ENCODE peak calls at places on chromosomes 13 and 19, in six cellular contexts. One of them, this sample, is unnamed.

GRCh38 chr13:114044486-114044885 is 70.6 kb upstream of the C13orf46 start:
- DNase-seq in transverse colon: no peak
- DNase-seq in HepG2: no peak
- DNase-seq in stomach: no peak
- DNase-seq in upper lobe of left lung: no peak
- DNase-seq in ovary: peak
- DNase-seq in this sample: no peak

GRCh38 chr13:109781384-109782065 is 4.9 kb downstream of the IRS2 start:
- DNase-seq in stomach: peak
- DNase-seq in upper lobe of left lung: no peak
- DNase-seq in ovary: peak
- DNase-seq in HepG2: no peak
- DNase-seq in transverse colon: no peak
- DNase-seq in this sample: peak

GRCh38 chr13:77235456-77236022 is 91.4 kb downstream of the MYCBP2 start:
- DNase-seq in stomach: no peak
- DNase-seq in transverse colon: no peak
- DNase-seq in upper lobe of left lung: no peak
- DNase-seq in ovary: no peak
- DNase-seq in HepG2: no peak
- DNase-seq in this sample: no peak

GRCh38 chr13:110644892-110645521 is 29.7 kb downstream of the NAXD start:
- DNase-seq in HepG2: no peak
- DNase-seq in stomach: peak
- DNase-seq in upper lobe of left lung: peak
- DNase-seq in ovary: peak
- DNase-seq in transverse colon: peak
- DNase-seq in this sample: no peak

GRCh38 chr19:51127755-51128154 is 3.0 kb downstream of the SIGLEC9 start:
- DNase-seq in ovary: no peak
- DNase-seq in upper lobe of left lung: peak
- DNase-seq in HepG2: no peak
- DNase-seq in stomach: no peak
- DNase-seq in transverse colon: peak
- DNase-seq in this sample: no peak

GRCh38 chr13:75366380-75367280 is 115.3 kb downstream of the TBC1D4 start:
- DNase-seq in HepG2: no peak
- DNase-seq in stomach: no peak
- DNase-seq in ovary: no peak
- DNase-seq in transverse colon: no peak
- DNase-seq in upper lobe of left lung: no peak
- DNase-seq in this sample: no peak

GRCh38 chr13:48976677-48977625 is 1.2 kb downstream of the FNDC3A start:
- DNase-seq in upper lobe of left lung: no peak
- DNase-seq in stomach: no peak
- DNase-seq in ovary: no peak
- DNase-seq in transverse colon: peak
- DNase-seq in HepG2: peak
- DNase-seq in this sample: no peak

GRCh38 chr19:27742041-27742440 is 1470.9 kb downstream of the UQCRFS1 start:
- DNase-seq in upper lobe of left lung: no peak
- DNase-seq in HepG2: no peak
- DNase-seq in transverse colon: no peak
- DNase-seq in stomach: no peak
- DNase-seq in ovary: no peak
- DNase-seq in this sample: no peak

GRCh38 chr19:44356383-44357111 is at the start of gene ZNF112:
- DNase-seq in stomach: peak
- DNase-seq in transverse colon: peak
- DNase-seq in ovary: peak
- DNase-seq in upper lobe of left lung: peak
- DNase-seq in HepG2: peak
- DNase-seq in this sample: peak

GRCh38 chr13:94309997-94310842 is 169.3 kb downstream of the DCT start:
- DNase-seq in ovary: no peak
- DNase-seq in stomach: no peak
- DNase-seq in upper lobe of left lung: no peak
- DNase-seq in HepG2: no peak
- DNase-seq in transverse colon: no peak
- DNase-seq in this sample: no peak

GRCh38 chr19:46785054-46785979 is 3.1 kb downstream of the SLC1A5 start:
- DNase-seq in HepG2: no peak
- DNase-seq in transverse colon: no peak
- DNase-seq in stomach: no peak
- DNase-seq in ovary: no peak
- DNase-seq in upper lobe of left lung: no peak
- DNase-seq in this sample: no peak

GRCh38 chr13:35814573-35814972 is 316.6 kb downstream of the DCLK1 start:
- DNase-seq in transverse colon: no peak
- DNase-seq in ovary: no peak
- DNase-seq in HepG2: no peak
- DNase-seq in stomach: no peak
- DNase-seq in upper lobe of left lung: no peak
- DNase-seq in this sample: no peak

GRCh38 chr13:61918841-61919240 is 503.2 kb upstream of the PCDH20 start:
- DNase-seq in HepG2: no peak
- DNase-seq in upper lobe of left lung: no peak
- DNase-seq in stomach: no peak
- DNase-seq in transverse colon: no peak
- DNase-seq in ovary: no peak
- DNase-seq in this sample: no peak

GRCh38 chr13:74306496-74306895 is 172.3 kb upstream of the KLF12 start:
- DNase-seq in stomach: no peak
- DNase-seq in transverse colon: no peak
- DNase-seq in upper lobe of left lung: no peak
- DNase-seq in ovary: no peak
- DNase-seq in HepG2: no peak
- DNase-seq in this sample: no peak

GRCh38 chr13:34357435-34358232 is 539.7 kb downstream of the RFC3 start:
- DNase-seq in ovary: no peak
- DNase-seq in upper lobe of left lung: no peak
- DNase-seq in transverse colon: no peak
- DNase-seq in stomach: no peak
- DNase-seq in HepG2: no peak
- DNase-seq in this sample: peak

GRCh38 chr19:54469496-54469934 is 3.6 kb downstream of the CDC42EP5 start:
- DNase-seq in stomach: peak
- DNase-seq in upper lobe of left lung: no peak
- DNase-seq in transverse colon: peak
- DNase-seq in ovary: no peak
- DNase-seq in HepG2: no peak
- DNase-seq in this sample: no peak

GRCh38 chr19:35211545-35212230 is 16.9 kb downstream of the FAM187B start:
- DNase-seq in upper lobe of left lung: peak
- DNase-seq in transverse colon: peak
- DNase-seq in stomach: peak
- DNase-seq in ovary: no peak
- DNase-seq in HepG2: peak
- DNase-seq in this sample: peak

GRCh38 chr19:52716578-52716977 is 18.3 kb downstream of the ZNF611 start:
- DNase-seq in stomach: no peak
- DNase-seq in transverse colon: no peak
- DNase-seq in upper lobe of left lung: no peak
- DNase-seq in ovary: no peak
- DNase-seq in HepG2: no peak
- DNase-seq in this sample: no peak

GRCh38 chr13:31982540-31982939 is 49.0 kb upstream of the FRY start:
- DNase-seq in ovary: no peak
- DNase-seq in HepG2: peak
- DNase-seq in transverse colon: peak
- DNase-seq in stomach: peak
- DNase-seq in upper lobe of left lung: peak
- DNase-seq in this sample: no peak

GRCh38 chr13:100673831-100674362 is 698 bp downstream of the TMTC4 start:
- DNase-seq in upper lobe of left lung: peak
- DNase-seq in HepG2: peak
- DNase-seq in ovary: peak
- DNase-seq in stomach: peak
- DNase-seq in transverse colon: peak
- DNase-seq in this sample: no peak

GRCh38 chr19:52602931-52603330 is 32.8 kb downstream of the ZNF701 start:
- DNase-seq in transverse colon: no peak
- DNase-seq in upper lobe of left lung: no peak
- DNase-seq in ovary: no peak
- DNase-seq in HepG2: no peak
- DNase-seq in stomach: no peak
- DNase-seq in this sample: no peak

GRCh38 chr19:6071103-6071485 is 39.2 kb downstream of the RFX2 start:
- DNase-seq in transverse colon: no peak
- DNase-seq in HepG2: no peak
- DNase-seq in stomach: no peak
- DNase-seq in upper lobe of left lung: no peak
- DNase-seq in ovary: no peak
- DNase-seq in this sample: peak
- H3K27ac ChIP-seq in transverse colon: peak
- H3K27ac ChIP-seq in HepG2: no peak
- H3K27ac ChIP-seq in stomach: peak
- H3K27ac ChIP-seq in upper lobe of left lung: peak
- H3K27ac ChIP-seq in ovary: no peak
- H3K27ac ChIP-seq in this sample: peak

GRCh38 chr13:46053162-46054012 is 841 bp upstream of the ZC3H13 start:
- DNase-seq in ovary: no peak
- DNase-seq in HepG2: no peak
- DNase-seq in upper lobe of left lung: no peak
- DNase-seq in transverse colon: no peak
- DNase-seq in stomach: no peak
- DNase-seq in this sample: no peak

GRCh38 chr13:46057251-46058015 is 4.9 kb upstream of the ZC3H13 start:
- DNase-seq in transverse colon: no peak
- DNase-seq in upper lobe of left lung: no peak
- DNase-seq in HepG2: no peak
- DNase-seq in ovary: no peak
- DNase-seq in stomach: no peak
- DNase-seq in this sample: no peak

GRCh38 chr13:46051958-46052313 is 610 bp downstream of the ZC3H13 start:
- DNase-seq in transverse colon: no peak
- DNase-seq in HepG2: no peak
- DNase-seq in ovary: no peak
- DNase-seq in upper lobe of left lung: no peak
- DNase-seq in stomach: no peak
- DNase-seq in this sample: no peak

GRCh38 chr13:46050771-46051170 is 1.8 kb downstream of the ZC3H13 start:
- DNase-seq in transverse colon: no peak
- DNase-seq in HepG2: no peak
- DNase-seq in upper lobe of left lung: no peak
- DNase-seq in ovary: no peak
- DNase-seq in stomach: no peak
- DNase-seq in this sample: no peak

DNA sequence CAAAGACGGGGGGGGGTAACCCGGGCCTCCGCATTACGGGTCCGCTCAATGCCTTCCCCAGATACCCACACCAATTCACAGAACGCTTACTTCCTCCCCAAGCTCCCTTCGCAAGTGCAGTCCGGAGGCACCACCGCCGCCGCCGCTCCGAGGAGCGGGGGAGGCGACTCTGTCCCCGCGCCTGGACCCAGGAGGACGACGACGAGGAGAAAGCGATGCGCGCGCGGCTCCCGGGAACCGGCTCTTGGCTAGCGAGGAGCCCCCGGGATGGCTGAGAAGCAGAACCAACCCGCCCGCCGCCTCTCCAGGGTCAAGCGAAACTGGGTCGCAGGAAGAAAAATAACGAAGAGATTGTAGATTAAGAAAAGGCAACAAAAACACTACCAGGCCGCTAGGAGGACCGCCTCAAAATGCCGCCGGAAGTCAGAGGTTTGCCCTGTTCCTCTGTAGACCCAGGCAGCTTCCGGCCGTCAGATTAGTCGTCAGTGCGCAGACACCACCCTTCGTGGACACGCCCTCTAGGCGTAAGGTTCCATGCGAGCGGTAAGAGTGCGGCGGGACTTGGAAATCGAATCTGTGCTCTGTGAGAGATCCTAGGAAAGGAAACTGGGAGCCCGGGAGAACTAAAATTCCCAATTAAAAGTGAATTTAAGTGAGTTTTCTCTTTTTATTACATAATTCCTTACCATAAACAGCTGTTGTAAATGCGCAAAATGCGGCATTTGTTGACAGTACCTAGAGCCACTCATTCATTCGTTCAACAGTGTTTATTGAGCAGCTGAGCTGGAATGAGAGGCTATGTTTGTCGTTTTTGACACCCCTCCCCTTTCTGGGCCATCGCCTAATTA is at the start of gene ZC3H13:
- DNase-seq in transverse colon: peak
- DNase-seq in HepG2: peak
- DNase-seq in ovary: peak
- DNase-seq in stomach: peak
- DNase-seq in upper lobe of left lung: peak
- DNase-seq in this sample: peak
- TF ChIP-seq EP300 in transverse colon: no peak
- TF ChIP-seq EP300 in HepG2: no peak
- TF ChIP-seq EP300 in ovary: no peak
- TF ChIP-seq EP300 in stomach: no peak
- TF ChIP-seq EP300 in upper lobe of left lung: no peak
- TF ChIP-seq EP300 in this sample: no peak

DNA sequence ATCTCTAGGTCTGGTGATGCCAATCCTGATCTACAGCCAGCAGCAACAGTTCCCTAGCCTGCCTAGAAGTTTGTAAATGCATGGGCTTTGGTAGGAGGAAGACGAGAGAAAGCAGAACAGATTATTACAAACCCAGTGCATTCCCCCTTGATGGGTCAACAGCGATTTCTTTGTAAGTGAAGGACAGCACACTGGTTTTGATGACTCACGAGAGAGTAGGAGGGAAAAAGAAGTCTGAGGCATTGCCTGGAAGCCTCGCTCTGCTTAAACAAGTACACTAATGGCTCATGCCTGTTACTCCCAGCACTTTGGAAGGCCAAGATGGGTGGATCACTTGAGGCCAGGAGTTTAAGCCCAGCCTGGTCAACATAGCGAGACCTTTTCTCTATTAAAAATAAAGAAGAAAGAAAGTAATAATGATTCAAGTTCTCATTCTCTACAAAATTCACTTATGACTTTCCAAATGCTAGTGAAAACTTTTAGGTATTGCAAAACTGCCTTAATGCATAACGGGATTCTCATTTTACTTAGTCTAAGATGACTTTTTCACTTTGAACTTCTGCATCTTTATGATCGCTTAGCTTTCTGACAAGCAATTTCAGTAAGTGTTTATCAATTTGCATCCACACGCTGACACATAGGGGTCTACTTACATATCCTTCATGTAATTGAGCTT is 47.7 kb upstream of the USPL1 start:
- DNase-seq in stomach: peak
- DNase-seq in upper lobe of left lung: no peak
- DNase-seq in ovary: peak
- DNase-seq in transverse colon: peak
- DNase-seq in HepG2: peak
- DNase-seq in this sample: no peak
- H3K27ac ChIP-seq in stomach: peak
- H3K27ac ChIP-seq in upper lobe of left lung: no peak
- H3K27ac ChIP-seq in ovary: no peak
- H3K27ac ChIP-seq in transverse colon: peak
- H3K27ac ChIP-seq in HepG2: no peak
- H3K27ac ChIP-seq in this sample: no peak

DNA sequence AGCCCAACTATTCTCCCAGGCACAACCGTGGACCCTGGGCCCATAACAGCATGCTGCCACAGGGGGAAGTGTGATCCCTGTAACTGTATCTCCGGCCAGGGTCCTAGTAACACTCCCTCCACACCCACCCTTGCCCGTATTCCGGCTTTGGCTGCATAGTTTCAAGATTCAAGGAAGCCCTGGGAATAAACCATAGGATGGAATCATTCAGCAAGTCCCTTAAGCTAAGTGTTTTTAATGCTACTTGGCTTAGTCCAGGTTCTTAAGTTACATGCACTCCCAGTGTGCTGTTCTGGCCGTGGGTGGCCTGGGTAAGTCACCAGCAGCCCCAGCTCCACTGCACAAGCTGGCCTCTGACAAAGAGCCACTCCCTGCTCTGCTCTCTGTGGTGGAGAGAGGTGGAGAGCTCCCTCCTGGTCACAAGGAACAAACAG is 532.4 kb upstream of the SGCG start:
- DNase-seq in ovary: no peak
- DNase-seq in transverse colon: no peak
- DNase-seq in upper lobe of left lung: peak
- DNase-seq in HepG2: no peak
- DNase-seq in stomach: peak
- DNase-seq in this sample: no peak
- TF ChIP-seq EP300 in ovary: no peak
- TF ChIP-seq EP300 in transverse colon: no peak
- TF ChIP-seq EP300 in upper lobe of left lung: no peak
- TF ChIP-seq EP300 in HepG2: no peak
- TF ChIP-seq EP300 in stomach: no peak
- TF ChIP-seq EP300 in this sample: no peak